ENCODE peak calls at places on chromosomes 13 and 19, in four cellular contexts. W is K562, Q is GM12891, I is GM12878. V is an unnamed sample.

GRCh38 chr19:10292789-10293636 is 3.3 kb downstream of the ICAM5 start:
- DNase-seq in I (no peak), Q (no peak), W (peak; percentile 40), V (no peak)

GRCh38 chr19:7799640-7800355 is 30.2 kb upstream of the EVI5L start:
- DNase-seq in W (peak; percentile 60), Q (no peak), I (no peak), V (peak; percentile 54)

GRCh38 chr19:50319156-50319555 is 10.0 kb downstream of the KCNC3 start:
- DNase-seq in I (no peak), Q (no peak), W (no peak), V (no peak)

GRCh38 chr13:24087611-24088235 is 72.8 kb upstream of the SPATA13 start:
- DNase-seq in W (no peak), I (no peak), Q (no peak), V (no peak)

GRCh38 chr13:84366484-84366883 is 484.2 kb upstream of the SLITRK1 start:
- DNase-seq in I (no peak), Q (no peak), W (no peak), V (no peak)

GRCh38 chr13:87274209-87274819 is 396.9 kb upstream of the SLITRK5 start:
- DNase-seq in Q (peak; percentile 0), I (no peak), W (no peak), V (peak; percentile 42)

GRCh38 chr13:67474114-67474513 is 244.0 kb upstream of the PCDH9 start:
- DNase-seq in I (no peak), W (no peak), Q (no peak), V (no peak)

GRCh38 chr19:16447015-16447384 is 24.8 kb downstream of the EPS15L1 start:
- DNase-seq in I (peak; percentile 70), Q (no peak), W (peak; percentile 60), V (peak; percentile 79)

GRCh38 chr19:8663920-8664670 is 33.7 kb downstream of the NFILZ start:
- DNase-seq in W (peak; percentile 49), Q (no peak), I (no peak), V (no peak)

GRCh38 chr13:44385847-44386246 is 12.2 kb downstream of the SERP2 start:
- DNase-seq in Q (no peak), I (no peak), W (no peak), V (no peak)

GRCh38 chr13:73610799-73611592 is 523.2 kb downstream of the KLF12 start:
- DNase-seq in W (no peak), Q (no peak), I (no peak), V (no peak)

GRCh38 chr13:106381083-106381482 is 154.4 kb downstream of the EFNB2 start:
- DNase-seq in I (no peak), Q (no peak), W (no peak), V (no peak)

GRCh38 chr13:24060993-24061392 is 99.5 kb upstream of the SPATA13 start:
- DNase-seq in Q (no peak), I (no peak), W (no peak), V (no peak)

GRCh38 chr13:40470665-40471064 is 195.8 kb downstream of the FOXO1 start:
- DNase-seq in I (no peak), W (no peak), Q (no peak), V (no peak)

GRCh38 chr13:102870677-102871415 is 25.0 kb downstream of the ERCC5 start:
- DNase-seq in Q (peak; percentile 39), I (no peak), W (peak; percentile 42), V (peak; percentile 53)

GRCh38 chr19:41218615-41219507 is at the start of gene AXL:
- DNase-seq in W (peak; percentile 42), Q (no peak), I (no peak), V (no peak)

GRCh38 chr19:49701271-49701786 is 10.4 kb downstream of the CPT1C start:
- DNase-seq in I (no peak), Q (no peak), W (peak; percentile 54), V (no peak)

GRCh38 chr19:52190679-52191293 is 934 bp downstream of the PPP2R1A start:
- DNase-seq in W (no peak), Q (no peak), I (no peak), V (no peak)

GRCh38 chr19:2610637-2611482 is 91.6 kb downstream of the GNG7 start:
- DNase-seq in W (peak; percentile 87), I (peak; percentile 91), Q (no peak), V (peak; percentile 60)

GRCh38 chr19:29672933-29673336 is 7.7 kb downstream of the PLEKHF1 start:
- DNase-seq in Q (no peak), W (no peak), I (peak; percentile 69), V (no peak)

GRCh38 chr13:106407338-106407737 is 128.1 kb downstream of the EFNB2 start:
- DNase-seq in I (no peak), Q (no peak), W (no peak), V (no peak)

GRCh38 chr19:14821958-14822357 is 13.0 kb downstream of the OR7A5 start:
- DNase-seq in I (no peak), W (no peak), Q (no peak), V (peak; percentile 35)

GRCh38 chr19:10568444-10568825 is 344 bp downstream of the CDKN2D start:
- DNase-seq in W (no peak), I (no peak), Q (no peak), V (peak; percentile 35)

GRCh38 chr19:10863107-10863700 is 8.1 kb upstream of the CARM1 start:
- DNase-seq in Q (no peak), I (no peak), W (peak; percentile 19), V (no peak)

GRCh38 chr19:55119053-55119452 is 1.6 kb upstream of the PPP1R12C start:
- DNase-seq in W (no peak), I (no peak), Q (no peak), V (no peak)

GRCh38 chr13:36124236-36124822 is 6.9 kb downstream of the DCLK1 start:
- DNase-seq in W (no peak), I (no peak), Q (no peak), V (no peak)

GRCh38 chr19:14439014-14439413 is 5.9 kb downstream of the PKN1 start:
- DNase-seq in W (no peak), I (no peak), Q (no peak), V (peak; percentile 66)

GRCh38 chr19:16677060-16677459 is 16.1 kb downstream of the TMEM38A start:
- DNase-seq in I (no peak), Q (no peak), W (no peak), V (no peak)

GRCh38 chr13:51587372-51587771 is 3.1 kb downstream of the WDFY2 start:
- DNase-seq in I (no peak), W (no peak), Q (no peak), V (no peak)

GRCh38 chr13:51585234-51585672 is 991 bp downstream of the WDFY2 start:
- DNase-seq in I (no peak), Q (no peak), W (no peak), V (peak; percentile 50)

GRCh38 chr13:51584731-51585191 is 499 bp downstream of the WDFY2 start:
- DNase-seq in Q (peak; percentile 33), I (no peak), W (peak; percentile 19), V (peak; percentile 67)

GRCh38 chr13:51583875-51584730 is at the start of gene WDFY2:
- DNase-seq in I (peak; percentile 99), Q (peak; percentile 73), W (peak; percentile 92), V (peak; percentile 99)

GRCh38 chr13:51585696-51586095 is 1.4 kb downstream of the WDFY2 start:
- DNase-seq in W (no peak), Q (no peak), I (no peak), V (no peak)
- TF ChIP-seq SPI1 in W (no peak), Q (no peak), I (no peak), V (no peak)

GRCh38 chr19:48183356-48183755 is 12.9 kb downstream of the ZSWIM9 start:
- DNase-seq in Q (no peak), I (no peak), W (no peak), V (no peak)
- TF ChIP-seq SPI1 in Q (no peak), I (no peak), W (no peak), V (no peak)

GRCh38 chr13:111284579-111284978 is 35.9 kb upstream of the TEX29 start:
- DNase-seq in I (no peak), Q (no peak), W (no peak), V (no peak)
- TF ChIP-seq SPI1 in I (no peak), Q (no peak), W (no peak), V (no peak)

GRCh38 chr19:18107235-18108083 is 9.9 kb downstream of the MAST3 start:
- DNase-seq in Q (no peak), W (no peak), I (no peak), V (peak; percentile 94)

GRCh38 chr19:18110833-18111232 is 13.3 kb downstream of the MAST3 start:
- DNase-seq in W (no peak), I (no peak), Q (no peak), V (no peak)

GRCh38 chr19:18108897-18109296 is 11.3 kb downstream of the MAST3 start:
- DNase-seq in W (no peak), I (no peak), Q (no peak), V (no peak)

GRCh38 chr19:18109363-18109730 is 11.8 kb downstream of the MAST3 start:
- DNase-seq in I (no peak), W (no peak), Q (no peak), V (no peak)

GRCh38 chr19:18109731-18110671 is 12.4 kb downstream of the MAST3 start:
- DNase-seq in W (peak; percentile 89), I (no peak), Q (peak; percentile 68), V (peak; percentile 42)
- TF ChIP-seq SPI1 in W (no peak), I (no peak), Q (no peak), V (no peak)

GRCh38 chr13:51552027-51552426 is 32.2 kb upstream of the WDFY2 start:
- DNase-seq in W (no peak), Q (no peak), I (no peak), V (no peak)
- TF ChIP-seq SPI1 in W (peak; percentile 79), Q (peak; percentile 85), I (peak; percentile 65), V (peak; percentile 73)

DNA sequence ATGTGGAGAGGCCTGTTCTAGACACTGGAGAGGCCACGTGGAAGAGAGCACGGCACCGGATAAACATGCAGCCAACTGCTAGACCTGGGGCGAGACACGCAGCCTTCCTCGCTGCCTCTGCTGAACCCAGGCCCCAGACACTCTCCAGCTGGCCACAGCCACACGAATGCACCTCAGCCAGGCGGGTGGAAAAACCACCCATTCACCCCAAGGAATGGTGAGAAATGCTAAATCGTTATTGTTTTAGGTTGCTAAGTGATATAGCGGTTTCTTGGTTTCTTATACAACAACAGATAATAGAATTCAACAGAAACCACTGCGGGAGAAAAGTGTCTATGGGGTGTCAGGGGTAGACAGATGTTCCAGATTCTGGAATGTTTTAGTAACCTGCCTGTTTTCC is 52.5 kb downstream of the STK24 start:
- DNase-seq in I (no peak), W (no peak), Q (no peak), V (no peak)
- TF ChIP-seq SPI1 in I (no peak), W (no peak), Q (no peak), V (no peak)

DNA sequence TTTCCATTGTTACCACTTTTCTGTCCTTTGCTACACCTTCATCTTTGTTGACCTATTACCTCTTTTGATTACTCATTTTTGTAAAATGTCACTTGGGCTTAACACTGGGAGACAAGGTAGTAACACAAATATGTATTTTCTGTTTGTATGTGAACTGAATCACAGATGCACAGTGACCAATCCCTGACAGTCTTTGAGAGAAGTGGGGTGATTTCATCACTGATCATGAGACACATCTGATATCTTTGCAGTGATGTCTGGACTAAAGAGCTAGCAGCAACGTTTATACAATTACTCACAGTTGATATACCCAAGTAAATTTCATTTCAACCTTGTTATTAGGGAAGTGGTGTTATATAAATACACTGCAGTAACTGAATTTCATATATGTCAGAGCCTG is 1397.4 kb upstream of the SPRY2 start:
- DNase-seq in W (no peak), I (no peak), Q (no peak), V (no peak)
- TF ChIP-seq SPI1 in W (no peak), I (no peak), Q (no peak), V (no peak)

GRCh38 chr13:80083097-80083429 is 257.9 kb downstream of the SPRY2 start:
- DNase-seq in I (no peak), Q (no peak), W (no peak), V (no peak)
- TF ChIP-seq SPI1 in I (no peak), Q (no peak), W (no peak), V (no peak)

V was measured in HL-60.